ENCODE peak calls at places on chromosomes 2 and 18, in eight cellular contexts. One of them, this sample, is unnamed.

GRCh38 chr2:120100627-120101026 is 87.8 kb downstream of the EPB41L5 start:
- DNase-seq in WERI-Rb-1: no peak
- DNase-seq in right atrium auricular region: no peak
- DNase-seq in HFF-Myc: no peak
- DNase-seq in heart right ventricle: no peak
- DNase-seq in IMR-90: no peak
- DNase-seq in lung: no peak
- DNase-seq in fibroblast of the aortic adventitia: no peak
- DNase-seq in this sample: no peak

GRCh38 chr18:6326566-6326965 is 88.1 kb downstream of the L3MBTL4 start:
- DNase-seq in WERI-Rb-1: no peak
- DNase-seq in right atrium auricular region: no peak
- DNase-seq in HFF-Myc: no peak
- DNase-seq in heart right ventricle: no peak
- DNase-seq in IMR-90: no peak
- DNase-seq in lung: no peak
- DNase-seq in fibroblast of the aortic adventitia: no peak
- DNase-seq in this sample: no peak

GRCh38 chr2:164871404-164871803 is 29.8 kb upstream of the COBLL1 start:
- DNase-seq in WERI-Rb-1: no peak
- DNase-seq in right atrium auricular region: no peak
- DNase-seq in HFF-Myc: no peak
- DNase-seq in heart right ventricle: no peak
- DNase-seq in IMR-90: no peak
- DNase-seq in lung: no peak
- DNase-seq in fibroblast of the aortic adventitia: no peak
- DNase-seq in this sample: no peak

GRCh38 chr18:35705988-35706387 is 124.4 kb downstream of the GALNT1 start:
- DNase-seq in WERI-Rb-1: no peak
- DNase-seq in right atrium auricular region: no peak
- DNase-seq in HFF-Myc: no peak
- DNase-seq in heart right ventricle: no peak
- DNase-seq in IMR-90: no peak
- DNase-seq in lung: no peak
- DNase-seq in fibroblast of the aortic adventitia: no peak
- DNase-seq in this sample: no peak

GRCh38 chr2:2506536-2506935 is 175.5 kb upstream of the MYT1L start:
- DNase-seq in WERI-Rb-1: no peak
- DNase-seq in right atrium auricular region: no peak
- DNase-seq in HFF-Myc: no peak
- DNase-seq in heart right ventricle: no peak
- DNase-seq in IMR-90: no peak
- DNase-seq in lung: no peak
- DNase-seq in fibroblast of the aortic adventitia: no peak
- DNase-seq in this sample: no peak

GRCh38 chr2:160324917-160325316 is 124.8 kb upstream of the ITGB6 start:
- DNase-seq in WERI-Rb-1: no peak
- DNase-seq in right atrium auricular region: no peak
- DNase-seq in HFF-Myc: no peak
- DNase-seq in heart right ventricle: no peak
- DNase-seq in IMR-90: no peak
- DNase-seq in lung: no peak
- DNase-seq in fibroblast of the aortic adventitia: no peak
- DNase-seq in this sample: no peak

GRCh38 chr2:171547720-171548119 is 25.4 kb downstream of the CYBRD1 start:
- DNase-seq in WERI-Rb-1: no peak
- DNase-seq in right atrium auricular region: no peak
- DNase-seq in HFF-Myc: no peak
- DNase-seq in heart right ventricle: no peak
- DNase-seq in IMR-90: peak
- DNase-seq in lung: no peak
- DNase-seq in fibroblast of the aortic adventitia: peak
- DNase-seq in this sample: no peak

GRCh38 chr2:40213071-40213470 is 238.8 kb downstream of the SLC8A1 start:
- DNase-seq in WERI-Rb-1: no peak
- DNase-seq in right atrium auricular region: no peak
- DNase-seq in HFF-Myc: no peak
- DNase-seq in heart right ventricle: no peak
- DNase-seq in IMR-90: peak
- DNase-seq in lung: no peak
- DNase-seq in fibroblast of the aortic adventitia: peak
- DNase-seq in this sample: peak

GRCh38 chr2:111900859-111901258 is 2.5 kb downstream of the MERTK start:
- DNase-seq in WERI-Rb-1: peak
- DNase-seq in right atrium auricular region: no peak
- DNase-seq in HFF-Myc: no peak
- DNase-seq in heart right ventricle: no peak
- DNase-seq in IMR-90: peak
- DNase-seq in lung: peak
- DNase-seq in fibroblast of the aortic adventitia: peak
- DNase-seq in this sample: peak
- TF ChIP-seq CTCF in WERI-Rb-1: peak
- TF ChIP-seq CTCF in right atrium auricular region: peak
- TF ChIP-seq CTCF in HFF-Myc: peak
- TF ChIP-seq CTCF in heart right ventricle: peak
- TF ChIP-seq CTCF in IMR-90: peak
- TF ChIP-seq CTCF in lung: no peak
- TF ChIP-seq CTCF in fibroblast of the aortic adventitia: peak
- TF ChIP-seq CTCF in this sample: peak

GRCh38 chr2:174341301-174341994 is 6.7 kb downstream of the SP9 start:
- DNase-seq in WERI-Rb-1: peak
- DNase-seq in right atrium auricular region: peak
- DNase-seq in HFF-Myc: peak
- DNase-seq in heart right ventricle: peak
- DNase-seq in IMR-90: peak
- DNase-seq in lung: peak
- DNase-seq in fibroblast of the aortic adventitia: peak
- DNase-seq in this sample: peak

GRCh38 chr2:174340400-174341300 is 5.9 kb downstream of the SP9 start:
- DNase-seq in WERI-Rb-1: peak
- DNase-seq in right atrium auricular region: no peak
- DNase-seq in HFF-Myc: no peak
- DNase-seq in heart right ventricle: no peak
- DNase-seq in IMR-90: no peak
- DNase-seq in lung: no peak
- DNase-seq in fibroblast of the aortic adventitia: no peak
- DNase-seq in this sample: no peak

GRCh38 chr2:174342600-174343342 is 8.0 kb downstream of the SP9 start:
- DNase-seq in WERI-Rb-1: no peak
- DNase-seq in right atrium auricular region: no peak
- DNase-seq in HFF-Myc: no peak
- DNase-seq in heart right ventricle: no peak
- DNase-seq in IMR-90: no peak
- DNase-seq in lung: no peak
- DNase-seq in fibroblast of the aortic adventitia: no peak
- DNase-seq in this sample: no peak

GRCh38 chr2:174343343-174343637 is 8.5 kb downstream of the SP9 start:
- DNase-seq in WERI-Rb-1: no peak
- DNase-seq in right atrium auricular region: no peak
- DNase-seq in HFF-Myc: no peak
- DNase-seq in heart right ventricle: no peak
- DNase-seq in IMR-90: no peak
- DNase-seq in lung: no peak
- DNase-seq in fibroblast of the aortic adventitia: no peak
- DNase-seq in this sample: no peak

GRCh38 chr2:174341995-174342571 is 7.3 kb downstream of the SP9 start:
- DNase-seq in WERI-Rb-1: no peak
- DNase-seq in right atrium auricular region: no peak
- DNase-seq in HFF-Myc: no peak
- DNase-seq in heart right ventricle: no peak
- DNase-seq in IMR-90: no peak
- DNase-seq in lung: no peak
- DNase-seq in fibroblast of the aortic adventitia: no peak
- DNase-seq in this sample: no peak
- H3K4me3 ChIP-seq in WERI-Rb-1: peak
- H3K4me3 ChIP-seq in right atrium auricular region: no peak
- H3K4me3 ChIP-seq in HFF-Myc: peak
- H3K4me3 ChIP-seq in heart right ventricle: no peak
- H3K4me3 ChIP-seq in IMR-90: no peak
- H3K4me3 ChIP-seq in lung: no peak
- H3K4me3 ChIP-seq in fibroblast of the aortic adventitia: peak
- H3K4me3 ChIP-seq in this sample: no peak

GRCh38 chr2:168614291-168615018 is 158.4 kb downstream of the CERS6 start:
- DNase-seq in WERI-Rb-1: no peak
- DNase-seq in right atrium auricular region: no peak
- DNase-seq in HFF-Myc: no peak
- DNase-seq in heart right ventricle: no peak
- DNase-seq in IMR-90: no peak
- DNase-seq in lung: no peak
- DNase-seq in fibroblast of the aortic adventitia: no peak
- DNase-seq in this sample: no peak
- TF ChIP-seq CTCF in WERI-Rb-1: peak
- TF ChIP-seq CTCF in right atrium auricular region: no peak
- TF ChIP-seq CTCF in HFF-Myc: no peak
- TF ChIP-seq CTCF in heart right ventricle: no peak
- TF ChIP-seq CTCF in IMR-90: no peak
- TF ChIP-seq CTCF in lung: no peak
- TF ChIP-seq CTCF in fibroblast of the aortic adventitia: peak
- TF ChIP-seq CTCF in this sample: peak

DNA sequence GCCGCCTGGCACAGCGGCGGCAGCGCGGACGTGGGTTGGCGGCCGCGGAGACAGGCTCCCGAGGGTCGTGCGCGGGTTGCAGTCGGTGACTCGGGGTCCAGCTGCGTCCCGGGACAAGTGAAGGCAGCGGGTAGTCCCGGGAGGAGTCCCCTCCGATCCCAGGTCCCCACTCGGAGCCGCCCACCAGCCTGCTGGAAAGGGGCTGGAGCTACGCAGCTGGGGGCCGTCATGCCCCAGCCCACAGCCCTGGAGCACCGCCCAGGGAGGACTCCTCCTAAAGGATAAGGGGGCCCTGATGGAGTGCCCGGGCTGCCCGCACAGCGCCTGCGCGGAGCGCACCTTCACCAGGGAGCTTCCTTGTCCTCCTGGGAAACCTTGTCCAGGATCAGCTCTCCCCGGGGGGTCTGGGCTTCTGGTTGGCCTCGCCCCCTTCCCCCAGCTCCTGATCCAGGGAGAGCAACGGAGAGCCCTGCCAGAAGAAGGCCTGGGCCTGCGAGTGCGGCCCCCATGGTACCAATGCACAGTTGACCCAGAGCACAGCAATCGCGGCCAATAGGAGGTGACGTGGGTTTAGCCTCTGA is 25.9 kb upstream of the ALPP start:
- DNase-seq in WERI-Rb-1: no peak
- DNase-seq in right atrium auricular region: no peak
- DNase-seq in HFF-Myc: no peak
- DNase-seq in heart right ventricle: no peak
- DNase-seq in IMR-90: no peak
- DNase-seq in lung: no peak
- DNase-seq in fibroblast of the aortic adventitia: no peak
- DNase-seq in this sample: no peak
- H3K4me3 ChIP-seq in WERI-Rb-1: no peak
- H3K4me3 ChIP-seq in right atrium auricular region: peak
- H3K4me3 ChIP-seq in HFF-Myc: no peak
- H3K4me3 ChIP-seq in heart right ventricle: no peak
- H3K4me3 ChIP-seq in IMR-90: no peak
- H3K4me3 ChIP-seq in lung: no peak
- H3K4me3 ChIP-seq in fibroblast of the aortic adventitia: no peak
- H3K4me3 ChIP-seq in this sample: no peak

GRCh38 chr2:100818003-100818605 is 1.8 kb upstream of the NPAS2 start:
- DNase-seq in WERI-Rb-1: no peak
- DNase-seq in right atrium auricular region: no peak
- DNase-seq in HFF-Myc: no peak
- DNase-seq in heart right ventricle: no peak
- DNase-seq in IMR-90: peak
- DNase-seq in lung: no peak
- DNase-seq in fibroblast of the aortic adventitia: peak
- DNase-seq in this sample: peak

GRCh38 chr2:100817388-100817985 is 2.5 kb upstream of the NPAS2 start:
- DNase-seq in WERI-Rb-1: no peak
- DNase-seq in right atrium auricular region: no peak
- DNase-seq in HFF-Myc: no peak
- DNase-seq in heart right ventricle: no peak
- DNase-seq in IMR-90: no peak
- DNase-seq in lung: no peak
- DNase-seq in fibroblast of the aortic adventitia: no peak
- DNase-seq in this sample: no peak

GRCh38 chr2:100819365-100820345 is at the start of gene NPAS2:
- DNase-seq in WERI-Rb-1: peak
- DNase-seq in right atrium auricular region: no peak
- DNase-seq in HFF-Myc: no peak
- DNase-seq in heart right ventricle: peak
- DNase-seq in IMR-90: peak
- DNase-seq in lung: no peak
- DNase-seq in fibroblast of the aortic adventitia: peak
- DNase-seq in this sample: peak

GRCh38 chr2:100820346-100821254 is 661 bp downstream of the NPAS2 start:
- DNase-seq in WERI-Rb-1: no peak
- DNase-seq in right atrium auricular region: no peak
- DNase-seq in HFF-Myc: no peak
- DNase-seq in heart right ventricle: peak
- DNase-seq in IMR-90: no peak
- DNase-seq in lung: no peak
- DNase-seq in fibroblast of the aortic adventitia: no peak
- DNase-seq in this sample: no peak

DNA sequence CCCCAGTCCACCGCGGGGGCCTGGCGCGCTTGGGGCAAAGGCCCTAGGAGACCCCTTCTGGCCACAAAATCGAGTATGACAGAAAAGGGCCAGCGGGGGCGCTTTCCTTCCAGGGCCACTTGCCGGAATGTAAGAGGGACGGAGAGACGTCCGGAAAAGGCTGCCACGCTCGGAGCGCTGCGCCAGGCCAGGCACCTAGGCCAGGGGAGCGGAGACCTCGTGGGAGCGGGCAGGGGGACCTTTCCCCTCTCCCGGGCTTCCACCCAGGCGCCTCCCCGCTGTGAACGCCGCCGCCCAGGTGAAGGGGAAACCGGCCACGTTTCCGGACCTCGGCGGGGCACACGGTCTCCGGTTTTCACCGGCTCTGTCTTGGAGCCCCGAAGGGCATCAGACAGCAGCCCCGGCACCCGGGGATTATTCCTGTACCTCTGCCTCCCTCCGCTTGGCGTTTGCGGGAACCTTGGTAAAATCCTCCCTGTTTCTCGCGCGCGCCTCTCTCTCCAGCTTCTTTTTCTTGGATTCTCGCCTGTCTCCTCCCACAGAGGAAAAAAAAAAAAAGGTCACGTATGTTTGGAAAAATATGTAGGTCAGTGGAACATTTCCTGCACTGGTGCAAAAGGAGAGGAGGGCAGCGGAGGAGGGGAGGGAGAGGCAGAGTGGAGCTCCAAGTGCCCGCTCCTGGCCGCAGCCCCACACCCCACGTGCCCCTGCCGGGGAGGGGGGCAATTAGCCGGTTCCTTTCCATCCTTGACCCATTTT is 1.2 kb upstream of the NPAS2 start:
- DNase-seq in WERI-Rb-1: peak
- DNase-seq in right atrium auricular region: peak
- DNase-seq in HFF-Myc: no peak
- DNase-seq in heart right ventricle: peak
- DNase-seq in IMR-90: peak
- DNase-seq in lung: peak
- DNase-seq in fibroblast of the aortic adventitia: peak
- DNase-seq in this sample: peak
- TF ChIP-seq CTCF in WERI-Rb-1: peak
- TF ChIP-seq CTCF in right atrium auricular region: no peak
- TF ChIP-seq CTCF in HFF-Myc: peak
- TF ChIP-seq CTCF in heart right ventricle: peak
- TF ChIP-seq CTCF in IMR-90: peak
- TF ChIP-seq CTCF in lung: no peak
- TF ChIP-seq CTCF in fibroblast of the aortic adventitia: peak
- TF ChIP-seq CTCF in this sample: peak

GRCh38 chr2:143128681-143129580 is at the start of gene ARHGAP15:
- DNase-seq in WERI-Rb-1: no peak
- DNase-seq in right atrium auricular region: no peak
- DNase-seq in HFF-Myc: no peak
- DNase-seq in heart right ventricle: peak
- DNase-seq in IMR-90: no peak
- DNase-seq in lung: no peak
- DNase-seq in fibroblast of the aortic adventitia: no peak
- DNase-seq in this sample: no peak
- H3K4me3 ChIP-seq in WERI-Rb-1: no peak
- H3K4me3 ChIP-seq in right atrium auricular region: no peak
- H3K4me3 ChIP-seq in HFF-Myc: no peak
- H3K4me3 ChIP-seq in heart right ventricle: no peak
- H3K4me3 ChIP-seq in IMR-90: no peak
- H3K4me3 ChIP-seq in lung: no peak
- H3K4me3 ChIP-seq in fibroblast of the aortic adventitia: no peak
- H3K4me3 ChIP-seq in this sample: no peak

This sample was measured in astrocyte of the spinal cord.